ENCODE peak calls at places on chromosomes 16 and 17, in nine cellular contexts. S is heart left ventricle; H is NCI-H774; K is stimulated activated CD8-positive, alpha-beta memory T cell treated with anti-CD3 and anti-CD28 coated beads, Interleukin-7, amount 100 ng/mL, for 1 hour; C is EL; P is NCI-H1417; U is iPS-NIHi11; E is Panc1; I is SJSA1. W is an unnamed sample.

GRCh38 chr17:45700171-45701090 is 83.7 kb upstream of the CRHR1 start:
- DNase-seq in S (no peak), H (peak), K (no peak), C (no peak), P (peak), U (no peak), E (no peak), I (no peak), W (no peak)

GRCh38 chr16:983044-984030 is 1.8 kb downstream of the SOX8 start:
- DNase-seq in S (no peak), H (no peak), K (no peak), C (no peak), P (no peak), U (no peak), E (no peak), I (no peak), W (no peak)

GRCh38 chr16:66714659-66715307 is 18.2 kb upstream of the CMTM4 start:
- DNase-seq in S (no peak), H (no peak), K (no peak), C (peak), P (no peak), U (no peak), E (no peak), I (no peak), W (no peak)

GRCh38 chr17:39406951-39407350 is 5.5 kb upstream of the FBXL20 start:
- DNase-seq in S (no peak), H (no peak), K (no peak), C (no peak), P (no peak), U (no peak), E (no peak), I (no peak), W (no peak)

GRCh38 chr17:79992657-79993389 is 42.8 kb downstream of the TBC1D16 start:
- DNase-seq in S (no peak), H (no peak), K (no peak), C (no peak), P (no peak), U (no peak), E (no peak), I (no peak), W (no peak)

GRCh38 chr17:69326302-69327059 is 452 bp downstream of the ABCA5 start:
- DNase-seq in S (no peak), H (no peak), K (no peak), C (peak), P (peak), U (peak), E (no peak), I (no peak), W (no peak)

GRCh38 chr16:29007865-29008593 is 23.2 kb downstream of the LAT start:
- DNase-seq in S (no peak), H (no peak), K (no peak), C (peak), P (no peak), U (no peak), E (no peak), I (no peak), W (no peak)

GRCh38 chr17:75272848-75273184 is 1.8 kb upstream of the MIF4GD start:
- DNase-seq in S (no peak), H (no peak), K (no peak), C (no peak), P (no peak), U (peak), E (no peak), I (no peak), W (no peak)

GRCh38 chr17:7717756-7718350 is 309 bp downstream of the DNAH2 start:
- DNase-seq in S (no peak), H (no peak), K (no peak), C (no peak), P (peak), U (no peak), E (no peak), I (no peak), W (no peak)

GRCh38 chr17:10198509-10199249 is at the start of gene GAS7:
- DNase-seq in S (peak), H (no peak), K (peak), C (peak), P (no peak), U (peak), E (no peak), I (peak), W (peak)

GRCh38 chr16:14302399-14303181 is 231.5 kb downstream of the MRTFB start:
- DNase-seq in S (no peak), H (no peak), K (no peak), C (peak), P (peak), U (peak), E (no peak), I (peak), W (peak)

GRCh38 chr17:77372444-77373297 is 231.9 kb downstream of the SEC14L1 start:
- DNase-seq in S (peak), H (peak), K (no peak), C (peak), P (peak), U (peak), E (no peak), I (peak), W (peak)

GRCh38 chr17:32461853-32462617 is 17.7 kb downstream of the PSMD11 start:
- DNase-seq in S (no peak), H (peak), K (no peak), C (peak), P (peak), U (peak), E (no peak), I (peak), W (no peak)

GRCh38 chr17:31593806-31594205 is 202.3 kb downstream of the RAB11FIP4 start:
- DNase-seq in S (peak), H (no peak), K (no peak), C (peak), P (no peak), U (no peak), E (no peak), I (peak), W (peak)

GRCh38 chr16:87145181-87146176 is 171.7 kb downstream of the C16orf95 start:
- DNase-seq in S (no peak), H (no peak), K (no peak), C (peak), P (no peak), U (no peak), E (no peak), I (peak), W (no peak)

GRCh38 chr17:58968662-58969061 is 138.0 kb downstream of the TRIM37 start:
- DNase-seq in S (no peak), H (no peak), K (no peak), C (no peak), P (peak), U (no peak), E (no peak), I (no peak), W (no peak)

GRCh38 chr17:5000237-5000639 is 2.5 kb downstream of the KIF1C start:
- DNase-seq in S (peak), H (no peak), K (no peak), C (no peak), P (no peak), U (no peak), E (no peak), I (no peak), W (peak)

GRCh38 chr17:2819921-2820501 is 23.8 kb downstream of the RAP1GAP2 start:
- DNase-seq in S (no peak), H (no peak), K (no peak), C (no peak), P (no peak), U (no peak), E (no peak), I (no peak), W (no peak)